ENCODE peak calls at places on chromosomes 4 and X, in four cellular contexts. S is astrocyte of the spinal cord; G is HFF-Myc; P is CD8-positive, alpha-beta memory T cell. O is an unnamed sample.

GRCh38 chrX:113470166-113470565 is 629.5 kb upstream of the AMOT start:
- DNase-seq in S (no peak), G (no peak), P (no peak), O (no peak)

GRCh38 chrX:146602246-146602645 is 207.3 kb upstream of the CXorf51B start:
- DNase-seq in S (no peak), G (no peak), P (no peak), O (no peak)

GRCh38 chr4:110033994-110034393 is 121.3 kb downstream of the EGF start:
- DNase-seq in S (no peak), G (no peak), P (no peak), O (no peak)

GRCh38 chr4:73948990-73949706 is 32.7 kb downstream of the PF4 start:
- DNase-seq in S (no peak), G (no peak), P (no peak), O (no peak)

GRCh38 chr4:147076728-147077127 is 131.1 kb upstream of the TTC29 start:
- DNase-seq in S (no peak), G (no peak), P (no peak), O (no peak)

GRCh38 chr4:139824882-139825522 is 159.4 kb downstream of the MGST2 start:
- DNase-seq in S (no peak), G (no peak), P (no peak), O (no peak)

GRCh38 chr4:40211224-40212185 is 14.7 kb downstream of the RHOH start:
- DNase-seq in S (no peak), G (no peak), P (peak; percentile 63), O (no peak)

GRCh38 chrX:48864210-48864609 is 28.8 kb upstream of the PCSK1N start:
- DNase-seq in S (peak; percentile 40), G (no peak), P (no peak), O (no peak)

GRCh38 chrX:118968031-118968430 is 6.4 kb upstream of the LONRF3 start:
- DNase-seq in S (no peak), G (no peak), P (no peak), O (no peak)

GRCh38 chrX:769796-770195 is 139.2 kb downstream of the SHOX start:
- DNase-seq in S (no peak), G (no peak), P (no peak), O (no peak)

GRCh38 chr4:41024556-41025491 is 189.5 kb downstream of the APBB2 start:
- DNase-seq in S (no peak), G (no peak), P (no peak), O (peak; percentile 11)

GRCh38 chr4:11470709-11471441 is 42.2 kb upstream of the HS3ST1 start:
- DNase-seq in S (no peak), G (no peak), P (peak; percentile 12), O (no peak)

GRCh38 chr4:101593666-101594065 is 196.9 kb upstream of the BANK1 start:
- DNase-seq in S (no peak), G (no peak), P (no peak), O (no peak)

GRCh38 chrX:17464196-17464595 is 89.2 kb downstream of the NHS start:
- DNase-seq in S (peak; percentile 19), G (no peak), P (no peak), O (no peak)

GRCh38 chr4:108685036-108685686 is 34.8 kb downstream of the OSTC start:
- DNase-seq in S (no peak), G (no peak), P (no peak), O (no peak)

GRCh38 chr4:186499467-186499866 is 55.9 kb downstream of the MTNR1A start:
- DNase-seq in S (no peak), G (no peak), P (no peak), O (no peak)

GRCh38 chrX:151973851-151974335 is 583 bp downstream of the GABRE start:
- DNase-seq in S (peak; percentile 43), G (no peak), P (no peak), O (no peak)

GRCh38 chr4:153573221-153573620 is 107.1 kb downstream of the TMEM131L start:
- DNase-seq in S (no peak), G (no peak), P (no peak), O (no peak)

GRCh38 chr4:7403001-7403400 is 31.7 kb downstream of the PSAPL1 start:
- DNase-seq in S (no peak), G (no peak), P (no peak), O (no peak)
- H3K4me3 ChIP-seq in S (no peak overlapping the region), G (no peak overlapping the region), P (no peak overlapping the region), O (no peak overlapping the region)

DNA sequence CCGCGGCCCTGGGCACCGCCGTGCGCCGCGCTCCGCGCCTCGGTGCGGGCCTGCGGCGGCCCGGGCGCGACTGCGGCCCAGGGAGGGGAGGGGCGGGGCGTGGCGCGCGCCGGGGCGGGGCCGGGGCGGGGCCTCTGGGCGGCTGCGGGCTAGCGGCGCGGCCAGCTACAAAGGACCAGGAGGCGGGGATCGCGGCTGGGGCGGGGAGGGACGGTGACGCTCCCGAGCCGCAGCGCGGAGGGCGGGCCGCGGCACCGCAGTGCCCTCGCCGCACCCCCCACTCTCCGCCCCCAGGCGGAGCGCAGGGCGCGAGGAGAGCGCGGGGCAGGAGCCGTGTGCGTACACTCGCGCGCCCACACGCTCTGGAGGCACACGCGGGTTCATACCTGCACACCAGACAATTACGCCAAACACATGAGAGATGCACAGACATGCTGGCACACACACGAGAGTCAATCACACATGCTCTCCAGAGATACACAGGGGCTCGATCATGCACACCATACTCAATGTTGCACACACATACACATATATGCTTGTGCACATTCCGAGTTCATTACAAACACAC is at the start of gene CRMP1:
- DNase-seq in S (no peak), G (no peak), P (no peak), O (no peak)
- H3K4me3 ChIP-seq in S (no peak within 1 kb of the TSS), G (no peak within 1 kb of the TSS), P (no peak within 1 kb of the TSS), O (no peak within 1 kb of the TSS)

GRCh38 chr4:48270516-48270897 is 869 bp upstream of the TEC start:
- DNase-seq in S (no peak), G (no peak), P (no peak), O (no peak)
- H3K4me3 ChIP-seq in S (peak overlapping the region; percentile 73), G (peak overlapping the region; percentile 76), P (peak overlapping the region; percentile 70), O (peak overlapping the region; percentile 62)

GRCh38 chrX:24148118-24148517 is 1.4 kb upstream of the ZFX start:
- DNase-seq in S (peak; percentile 29), G (no peak), P (peak; percentile 25), O (no peak)
- H3K4me3 ChIP-seq in S (no peak overlapping the region), G (no peak overlapping the region), P (no peak overlapping the region), O (peak overlapping the region; percentile 77)

O was measured in CD4-positive, CD25-positive, alpha-beta regulatory T cell.